ENCODE peak calls at places on chromosomes 13 and 19, in nine cellular contexts. N, E, D, A, V, C, Q, H and O are unnamed samples.

GRCh38 chr13:31172001-31172400 is 10.3 kb upstream of the HSPH1 start:
- DNase-seq in N (no peak), E (peak; percentile 16), D (no peak), A (no peak), V (no peak), C (peak; percentile 55), Q (no peak), H (no peak), O (no peak)

GRCh38 chr13:107883561-107884175 is 331.7 kb downstream of the LIG4 start:
- DNase-seq in N (no peak), E (peak; percentile 65), D (no peak), A (no peak), V (no peak), C (peak; percentile 83), Q (no peak), H (no peak), O (no peak)

GRCh38 chr19:16698914-16699313 is 20.7 kb upstream of the NWD1 start:
- DNase-seq in N (no peak), E (no peak), D (no peak), A (peak; percentile 22), V (no peak), C (no peak), Q (no peak), H (no peak), O (no peak)

GRCh38 chr19:49635530-49636229 is 4.3 kb downstream of the RRAS start:
- DNase-seq in N (no peak), E (no peak), D (no peak), A (no peak), V (no peak), C (no peak), Q (no peak), H (peak; percentile 45), O (no peak)

GRCh38 chr13:50353651-50354415 is 338.6 kb downstream of the KCNRG start:
- DNase-seq in N (no peak), E (peak; percentile 7), D (no peak), A (no peak), V (no peak), C (peak; percentile 68), Q (no peak), H (no peak), O (no peak)

GRCh38 chr13:114124921-114125320 is 7.5 kb downstream of the RASA3 start:
- DNase-seq in N (no peak), E (peak; percentile 70), D (no peak), A (no peak), V (no peak), C (peak; percentile 83), Q (no peak), H (no peak), O (no peak)

GRCh38 chr13:103883698-103884097 is 817.5 kb upstream of the SLC10A2 start:
- DNase-seq in N (no peak), E (peak; percentile 43), D (no peak), A (no peak), V (peak; percentile 2), C (peak; percentile 7), Q (no peak), H (no peak), O (no peak)

GRCh38 chr19:7722231-7722651 is 9.7 kb downstream of the CLEC4G start:
- DNase-seq in N (no peak), E (no peak), D (no peak), A (no peak), V (no peak), C (no peak), Q (no peak), H (no peak), O (no peak)

GRCh38 chr19:47274891-47275865 is 493 bp downstream of the INAFM1 start:
- DNase-seq in N (peak; percentile 77), E (no peak), D (peak; percentile 80), A (no peak), V (peak; percentile 42), C (peak; percentile 9), Q (peak; percentile 69), H (peak; percentile 90), O (peak; percentile 65)

GRCh38 chr13:101514695-101515275 is 62.3 kb downstream of the ITGBL1 start:
- DNase-seq in N (no peak), E (peak; percentile 62), D (no peak), A (no peak), V (peak; percentile 64), C (peak; percentile 35), Q (no peak), H (no peak), O (no peak)

GRCh38 chr13:48504606-48505369 is 28.1 kb downstream of the RCBTB2 start:
- DNase-seq in N (no peak), E (no peak), D (no peak), A (no peak), V (no peak), C (no peak), Q (no peak), H (no peak), O (no peak)

GRCh38 chr13:76822691-76823267 is 63.4 kb downstream of the KCTD12 start:
- DNase-seq in N (no peak), E (no peak), D (no peak), A (no peak), V (no peak), C (peak; percentile 6), Q (no peak), H (no peak), O (no peak)

GRCh38 chr13:76825415-76825814 is 60.8 kb downstream of the KCTD12 start:
- DNase-seq in N (no peak), E (peak; percentile 9), D (no peak), A (no peak), V (no peak), C (peak; percentile 4), Q (no peak), H (no peak), O (no peak)

GRCh38 chr13:76823969-76824368 is 62.2 kb downstream of the KCTD12 start:
- DNase-seq in N (no peak), E (no peak), D (no peak), A (no peak), V (no peak), C (no peak), Q (no peak), H (no peak), O (no peak)

GRCh38 chr13:76816394-76816793 is 69.8 kb downstream of the KCTD12 start:
- DNase-seq in N (no peak), E (no peak), D (no peak), A (no peak), V (no peak), C (no peak), Q (no peak), H (no peak), O (no peak)

GRCh38 chr13:76820759-76821158 is 65.4 kb downstream of the KCTD12 start:
- DNase-seq in N (no peak), E (no peak), D (peak; percentile 77), A (peak; percentile 32), V (no peak), C (no peak), Q (no peak), H (no peak), O (peak; percentile 80)
- TF ChIP-seq CTCF in N (no peak), E (peak; percentile 41), D (no peak), A (no peak), V (peak; percentile 31), C (no peak), Q (no peak), H (no peak), O (no peak)

DNA sequence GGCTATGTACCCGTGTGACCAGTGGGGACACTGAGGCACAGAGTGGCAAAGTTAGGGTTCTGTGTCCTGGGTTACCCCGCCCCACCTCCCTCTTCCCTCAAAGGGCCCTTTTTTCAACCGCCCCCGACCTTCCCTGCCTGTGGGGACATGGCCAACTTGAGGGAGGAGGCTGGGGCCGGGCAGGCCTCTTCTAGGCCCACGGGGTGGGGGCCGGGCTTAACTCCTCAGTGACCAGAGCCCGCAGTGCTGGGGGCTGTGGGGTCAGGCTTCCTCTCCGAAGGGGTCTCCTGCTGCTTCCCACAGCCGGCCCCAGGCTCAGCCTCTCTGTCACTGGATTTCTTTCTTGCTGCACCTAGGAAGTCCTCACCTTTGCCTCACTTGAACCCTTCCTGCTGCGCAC is 23.9 kb downstream of the PIAS4 start:
- DNase-seq in N (no peak), E (no peak), D (no peak), A (no peak), V (no peak), C (no peak), Q (no peak), H (peak; percentile 67), O (no peak)
- H3K36me3 ChIP-seq in N (peaks cover 13% of the 10 kb centered on the region), E (peaks cover 28% of the 10 kb centered on the region), D (peaks cover 31% of the 10 kb centered on the region), A (peaks cover 12% of the 10 kb centered on the region), V (peaks cover 21% of the 10 kb centered on the region), C (peaks cover 4% of the 10 kb centered on the region), Q (no peaks in the 10 kb centered on the region), H (peaks cover 30% of the 10 kb centered on the region), O (peaks cover 54% of the 10 kb centered on the region)

GRCh38 chr19:52992109-52993004 is 21.4 kb upstream of the ERVV-1 start:
- DNase-seq in N (peak; percentile 57), E (peak; percentile 1), D (peak; percentile 67), A (peak; percentile 20), V (peak; percentile 13), C (no peak), Q (no peak), H (peak; percentile 70), O (no peak)

GRCh38 chr19:52991484-52991883 is 22.2 kb upstream of the ERVV-1 start:
- DNase-seq in N (no peak), E (peak; percentile 40), D (no peak), A (no peak), V (no peak), C (peak; percentile 32), Q (no peak), H (no peak), O (no peak)

GRCh38 chr19:52995711-52996110 is 18.0 kb upstream of the ERVV-1 start:
- DNase-seq in N (no peak), E (no peak), D (no peak), A (no peak), V (no peak), C (no peak), Q (no peak), H (no peak), O (no peak)

GRCh38 chr19:52991021-52991420 is 22.7 kb upstream of the ERVV-1 start:
- DNase-seq in N (no peak), E (peak; percentile 20), D (no peak), A (no peak), V (no peak), C (no peak), Q (no peak), H (no peak), O (no peak)

GRCh38 chr19:52993342-52994178 is 20.2 kb upstream of the ERVV-1 start:
- DNase-seq in N (peak; percentile 95), E (peak; percentile 81), D (peak; percentile 89), A (peak; percentile 73), V (peak; percentile 90), C (peak; percentile 58), Q (peak; percentile 66), H (peak; percentile 86), O (peak; percentile 78)
- TF ChIP-seq CTCF in N (peak; percentile 22), E (peak; percentile 60), D (peak; percentile 67), A (peak; percentile 49), V (peak; percentile 35), C (no peak), Q (peak; percentile 36), H (peak; percentile 64), O (peak; percentile 79)

DNA sequence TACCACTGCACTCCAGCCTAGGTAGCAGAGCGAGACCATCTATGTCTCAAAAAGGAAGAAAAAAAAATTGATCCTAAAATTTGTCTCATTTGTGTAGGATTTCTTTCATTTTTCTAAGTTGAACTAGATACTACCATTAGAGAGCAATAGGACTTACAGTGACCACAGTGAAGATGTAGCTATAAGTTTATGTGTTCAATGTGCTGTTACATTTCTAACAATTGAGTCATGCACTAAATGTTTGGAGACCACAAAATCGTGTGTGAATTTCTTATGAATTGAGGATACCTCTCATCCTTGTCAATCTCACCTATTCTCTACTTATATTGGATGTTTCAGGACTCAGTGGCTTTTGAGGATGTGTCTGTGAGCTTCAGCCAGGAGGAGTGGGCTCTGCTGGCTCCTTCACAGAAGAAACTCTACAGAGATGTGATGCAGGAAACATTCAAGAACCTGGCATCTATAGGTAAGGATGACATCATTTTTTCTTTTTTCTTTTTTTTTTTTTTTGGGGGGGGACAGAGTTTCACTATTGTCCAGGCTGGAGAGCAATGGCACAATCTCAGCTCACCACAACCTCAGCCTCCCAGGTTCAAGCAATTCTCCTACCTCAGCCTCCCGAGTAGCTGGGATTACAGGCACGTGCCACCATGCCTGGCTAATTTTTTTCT is 12.8 kb downstream of the ZNF791 start:
- DNase-seq in N (no peak), E (no peak), D (no peak), A (no peak), V (no peak), C (peak; percentile 16), Q (no peak), H (no peak), O (no peak)
- H3K36me3 ChIP-seq in N (peaks cover 23% of the 10 kb centered on the region), E (peaks cover 51% of the 10 kb centered on the region), D (peaks cover 52% of the 10 kb centered on the region), A (peaks cover 9% of the 10 kb centered on the region), V (peaks cover 40% of the 10 kb centered on the region), C (peaks cover 30% of the 10 kb centered on the region), Q (no peaks in the 10 kb centered on the region), H (peaks cover 44% of the 10 kb centered on the region), O (peaks cover 50% of the 10 kb centered on the region)